ENCODE peak calls at places on chromosomes 7 and 10, in ten cellular contexts. R, A, E, Z, N, K, F, X, J and C are unnamed samples.

GRCh38 chr10:4068255-4069028 is 283.4 kb upstream of the KLF6 start:
- DNase-seq in R (no peak), A (no peak), E (no peak), Z (no peak), N (no peak), K (no peak), F (no peak), X (no peak), J (no peak), C (no peak)

GRCh38 chr10:126384269-126384873 is 3.9 kb downstream of the ADAM12 start:
- DNase-seq in R (no peak), A (no peak), E (peak; percentile 64), Z (no peak), N (no peak), K (no peak), F (no peak), X (no peak), J (no peak), C (peak; percentile 86)

GRCh38 chr10:490891-491571 is 198.4 kb downstream of the DIP2C start:
- DNase-seq in R (no peak), A (no peak), E (no peak), Z (no peak), N (no peak), K (no peak), F (no peak), X (no peak), J (peak; percentile 15), C (no peak)

GRCh38 chr7:153616808-153617207 is 435.4 kb upstream of the DPP6 start:
- DNase-seq in R (peak; percentile 43), A (no peak), E (no peak), Z (no peak), N (no peak), K (no peak), F (no peak), X (no peak), J (peak; percentile 73), C (no peak)

GRCh38 chr10:72250666-72251065 is 23.1 kb upstream of the DDIT4 start:
- DNase-seq in R (no peak), A (peak; percentile 91), E (no peak), Z (no peak), N (peak; percentile 43), K (no peak), F (no peak), X (no peak), J (peak; percentile 77), C (peak; percentile 87)

GRCh38 chr10:6482737-6483362 is 97.2 kb downstream of the PRKCQ start:
- DNase-seq in R (no peak), A (no peak), E (no peak), Z (no peak), N (no peak), K (no peak), F (no peak), X (peak; percentile 40), J (no peak), C (no peak)

GRCh38 chr7:30304177-30304884 is 19.9 kb downstream of the ZNRF2 start:
- DNase-seq in R (no peak), A (no peak), E (no peak), Z (peak; percentile 84), N (no peak), K (no peak), F (no peak), X (no peak), J (no peak), C (no peak)

GRCh38 chr7:151664268-151664667 is 144.6 kb upstream of the RHEB start:
- DNase-seq in R (no peak), A (no peak), E (no peak), Z (no peak), N (no peak), K (no peak), F (no peak), X (no peak), J (no peak), C (no peak)

GRCh38 chr7:14233898-14234174 is 244.4 kb upstream of the ETV1 start:
- DNase-seq in R (no peak), A (no peak), E (no peak), Z (peak; percentile 3), N (no peak), K (no peak), F (no peak), X (no peak), J (no peak), C (no peak)

GRCh38 chr7:106346678-106347217 is 62.0 kb upstream of the NAMPT start:
- DNase-seq in R (no peak), A (peak; percentile 46), E (peak; percentile 97), Z (no peak), N (no peak), K (peak; percentile 66), F (no peak), X (peak; percentile 79), J (no peak), C (peak; percentile 94)

GRCh38 chr7:1839701-1840100 is 169.6 kb downstream of the ELFN1 start:
- DNase-seq in R (no peak), A (no peak), E (no peak), Z (no peak), N (no peak), K (no peak), F (no peak), X (no peak), J (peak; percentile 6), C (no peak)

GRCh38 chr10:120495226-120495625 is 38.2 kb downstream of the PLPP4 start:
- DNase-seq in R (no peak), A (peak; percentile 92), E (no peak), Z (no peak), N (no peak), K (no peak), F (no peak), X (no peak), J (no peak), C (peak; percentile 77)

GRCh38 chr7:132511921-132512320 is 64.3 kb downstream of the PLXNA4 start:
- DNase-seq in R (no peak), A (no peak), E (no peak), Z (no peak), N (no peak), K (no peak), F (no peak), X (no peak), J (no peak), C (no peak)

GRCh38 chr10:82932426-82932825 is 1057.4 kb downstream of the NRG3 start:
- DNase-seq in R (no peak), A (no peak), E (no peak), Z (no peak), N (no peak), K (no peak), F (no peak), X (no peak), J (no peak), C (peak; percentile 14)

GRCh38 chr10:2137549-2138174 is 400.3 kb upstream of the ADARB2 start:
- DNase-seq in R (no peak), A (no peak), E (peak; percentile 12), Z (peak; percentile 28), N (no peak), K (no peak), F (no peak), X (peak; percentile 14), J (no peak), C (peak; percentile 4)

GRCh38 chr7:30240401-30240800 is 44.0 kb upstream of the ZNRF2 start:
- DNase-seq in R (no peak), A (no peak), E (no peak), Z (no peak), N (no peak), K (no peak), F (no peak), X (no peak), J (no peak), C (peak; percentile 63)

GRCh38 chr7:151330656-151331055 is 11.0 kb upstream of the NUB1 start:
- DNase-seq in R (no peak), A (no peak), E (no peak), Z (no peak), N (no peak), K (no peak), F (no peak), X (no peak), J (no peak), C (no peak)

GRCh38 chr7:87056346-87056745 is 3.1 kb downstream of the ELAPOR2 start:
- DNase-seq in R (no peak), A (no peak), E (no peak), Z (no peak), N (no peak), K (no peak), F (no peak), X (no peak), J (no peak), C (no peak)

GRCh38 chr7:121873795-121874194 is 834 bp downstream of the PTPRZ1 start:
- DNase-seq in R (peak; percentile 28), A (no peak), E (no peak), Z (no peak), N (no peak), K (no peak), F (no peak), X (no peak), J (no peak), C (peak; percentile 23)

GRCh38 chr7:146655928-146656797 is 539.6 kb downstream of the CNTNAP2 start:
- DNase-seq in R (peak; percentile 95), A (no peak), E (no peak), Z (peak; percentile 100), N (no peak), K (no peak), F (peak; percentile 93), X (peak; percentile 23), J (no peak), C (no peak)

GRCh38 chr10:88952647-88953111 is at the start of gene ACTA2:
- DNase-seq in R (no peak), A (no peak), E (no peak), Z (no peak), N (peak; percentile 39), K (no peak), F (no peak), X (no peak), J (peak; percentile 95), C (peak; percentile 64)

GRCh38 chr7:29386196-29386765 is 177.4 kb upstream of the PRR15 start:
- DNase-seq in R (peak; percentile 75), A (no peak), E (no peak), Z (no peak), N (no peak), K (no peak), F (no peak), X (no peak), J (no peak), C (no peak)

GRCh38 chr7:32479574-32480200 is 10.5 kb downstream of the LSM5 start:
- DNase-seq in R (peak; percentile 33), A (no peak), E (peak; percentile 56), Z (peak; percentile 91), N (no peak), K (no peak), F (peak; percentile 35), X (peak; percentile 26), J (no peak), C (peak; percentile 64)

GRCh38 chr10:73772280-73773151 is 9.3 kb upstream of the CHCHD1 start:
- DNase-seq in R (peak; percentile 65), A (no peak), E (peak; percentile 75), Z (peak; percentile 53), N (peak; percentile 80), K (peak; percentile 84), F (peak; percentile 65), X (peak; percentile 79), J (peak; percentile 76), C (peak; percentile 85)

GRCh38 chr10:7100004-7100697 is 310.7 kb downstream of the SFMBT2 start:
- DNase-seq in R (no peak), A (no peak), E (no peak), Z (no peak), N (no peak), K (no peak), F (no peak), X (no peak), J (no peak), C (no peak)